ENCODE peak calls at places on chromosomes 2 and 18, in eight cellular contexts. One of them, this sample, is unnamed.

GRCh38 chr2:36965196-36965595 is 1.1 kb downstream of the STRN start:
- DNase-seq in occipital lobe: no peak
- DNase-seq in DMS53: no peak
- DNase-seq in activated CD4-positive, alpha-beta T cell treated with anti-CD3 and anti-CD28 coated beads, Interleukin-2, amount 50 U/mL, for 4 hours: no peak
- DNase-seq in T-helper 9 cell: no peak
- DNase-seq in AG04450: no peak
- DNase-seq in neural progenitor cell: no peak
- DNase-seq in activated effector memory CD4-positive, alpha-beta T cell treated with anti-CD3 and anti-CD28 coated beads, Interleukin-2, amount 50 U/mL, for 16 hours: no peak
- DNase-seq in this sample: no peak

GRCh38 chr2:100041385-100041784 is 101.0 kb downstream of the AFF3 start:
- DNase-seq in occipital lobe: no peak
- DNase-seq in DMS53: no peak
- DNase-seq in activated CD4-positive, alpha-beta T cell treated with anti-CD3 and anti-CD28 coated beads, Interleukin-2, amount 50 U/mL, for 4 hours: no peak
- DNase-seq in T-helper 9 cell: no peak
- DNase-seq in AG04450: no peak
- DNase-seq in neural progenitor cell: no peak
- DNase-seq in activated effector memory CD4-positive, alpha-beta T cell treated with anti-CD3 and anti-CD28 coated beads, Interleukin-2, amount 50 U/mL, for 16 hours: no peak
- DNase-seq in this sample: no peak

GRCh38 chr2:127859712-127860085 is 1.7 kb upstream of the POLR2D start:
- DNase-seq in occipital lobe: no peak
- DNase-seq in DMS53: peak; percentile 88
- DNase-seq in activated CD4-positive, alpha-beta T cell treated with anti-CD3 and anti-CD28 coated beads, Interleukin-2, amount 50 U/mL, for 4 hours: peak; percentile 66
- DNase-seq in T-helper 9 cell: peak; percentile 57
- DNase-seq in AG04450: no peak
- DNase-seq in neural progenitor cell: peak; percentile 87
- DNase-seq in activated effector memory CD4-positive, alpha-beta T cell treated with anti-CD3 and anti-CD28 coated beads, Interleukin-2, amount 50 U/mL, for 16 hours: peak; percentile 87
- DNase-seq in this sample: peak; percentile 42

GRCh38 chr2:230778350-230779140 is 65.9 kb downstream of the CAB39 start:
- DNase-seq in occipital lobe: no peak
- DNase-seq in DMS53: no peak
- DNase-seq in activated CD4-positive, alpha-beta T cell treated with anti-CD3 and anti-CD28 coated beads, Interleukin-2, amount 50 U/mL, for 4 hours: no peak
- DNase-seq in T-helper 9 cell: no peak
- DNase-seq in AG04450: no peak
- DNase-seq in neural progenitor cell: no peak
- DNase-seq in activated effector memory CD4-positive, alpha-beta T cell treated with anti-CD3 and anti-CD28 coated beads, Interleukin-2, amount 50 U/mL, for 16 hours: no peak
- DNase-seq in this sample: no peak

GRCh38 chr2:10122500-10123280 is at the start of gene RRM2:
- DNase-seq in occipital lobe: peak; percentile 85
- DNase-seq in DMS53: peak; percentile 97
- DNase-seq in activated CD4-positive, alpha-beta T cell treated with anti-CD3 and anti-CD28 coated beads, Interleukin-2, amount 50 U/mL, for 4 hours: peak; percentile 84
- DNase-seq in T-helper 9 cell: peak; percentile 74
- DNase-seq in AG04450: peak; percentile 51
- DNase-seq in neural progenitor cell: peak; percentile 98
- DNase-seq in activated effector memory CD4-positive, alpha-beta T cell treated with anti-CD3 and anti-CD28 coated beads, Interleukin-2, amount 50 U/mL, for 16 hours: peak; percentile 96
- DNase-seq in this sample: peak; percentile 97

GRCh38 chr2:176398783-176399182 is 129.5 kb downstream of the MTX2 start:
- DNase-seq in occipital lobe: no peak
- DNase-seq in DMS53: no peak
- DNase-seq in activated CD4-positive, alpha-beta T cell treated with anti-CD3 and anti-CD28 coated beads, Interleukin-2, amount 50 U/mL, for 4 hours: no peak
- DNase-seq in T-helper 9 cell: no peak
- DNase-seq in AG04450: no peak
- DNase-seq in neural progenitor cell: no peak
- DNase-seq in activated effector memory CD4-positive, alpha-beta T cell treated with anti-CD3 and anti-CD28 coated beads, Interleukin-2, amount 50 U/mL, for 16 hours: no peak
- DNase-seq in this sample: no peak

GRCh38 chr18:48514786-48515185 is 24.0 kb upstream of the CTIF start:
- DNase-seq in occipital lobe: peak; percentile 62
- DNase-seq in DMS53: no peak
- DNase-seq in activated CD4-positive, alpha-beta T cell treated with anti-CD3 and anti-CD28 coated beads, Interleukin-2, amount 50 U/mL, for 4 hours: no peak
- DNase-seq in T-helper 9 cell: no peak
- DNase-seq in AG04450: no peak
- DNase-seq in neural progenitor cell: peak; percentile 13
- DNase-seq in activated effector memory CD4-positive, alpha-beta T cell treated with anti-CD3 and anti-CD28 coated beads, Interleukin-2, amount 50 U/mL, for 16 hours: no peak
- DNase-seq in this sample: no peak

GRCh38 chr2:50346104-50346503 is 685.8 kb downstream of the NRXN1 start:
- DNase-seq in occipital lobe: no peak
- DNase-seq in DMS53: no peak
- DNase-seq in activated CD4-positive, alpha-beta T cell treated with anti-CD3 and anti-CD28 coated beads, Interleukin-2, amount 50 U/mL, for 4 hours: no peak
- DNase-seq in T-helper 9 cell: no peak
- DNase-seq in AG04450: no peak
- DNase-seq in neural progenitor cell: peak; percentile 79
- DNase-seq in activated effector memory CD4-positive, alpha-beta T cell treated with anti-CD3 and anti-CD28 coated beads, Interleukin-2, amount 50 U/mL, for 16 hours: no peak
- DNase-seq in this sample: peak; percentile 53

GRCh38 chr18:77560334-77560970 is 310.8 kb downstream of the GALR1 start:
- DNase-seq in occipital lobe: no peak
- DNase-seq in DMS53: no peak
- DNase-seq in activated CD4-positive, alpha-beta T cell treated with anti-CD3 and anti-CD28 coated beads, Interleukin-2, amount 50 U/mL, for 4 hours: no peak
- DNase-seq in T-helper 9 cell: no peak
- DNase-seq in AG04450: no peak
- DNase-seq in neural progenitor cell: no peak
- DNase-seq in activated effector memory CD4-positive, alpha-beta T cell treated with anti-CD3 and anti-CD28 coated beads, Interleukin-2, amount 50 U/mL, for 16 hours: no peak
- DNase-seq in this sample: peak; percentile 42

GRCh38 chr18:6746386-6746960 is 17.0 kb downstream of the ARHGAP28 start:
- DNase-seq in occipital lobe: no peak
- DNase-seq in DMS53: peak; percentile 48
- DNase-seq in activated CD4-positive, alpha-beta T cell treated with anti-CD3 and anti-CD28 coated beads, Interleukin-2, amount 50 U/mL, for 4 hours: no peak
- DNase-seq in T-helper 9 cell: no peak
- DNase-seq in AG04450: no peak
- DNase-seq in neural progenitor cell: no peak
- DNase-seq in activated effector memory CD4-positive, alpha-beta T cell treated with anti-CD3 and anti-CD28 coated beads, Interleukin-2, amount 50 U/mL, for 16 hours: no peak
- DNase-seq in this sample: no peak

GRCh38 chr2:30584116-30584515 is 137.1 kb downstream of the LCLAT1 start:
- DNase-seq in occipital lobe: no peak
- DNase-seq in DMS53: no peak
- DNase-seq in activated CD4-positive, alpha-beta T cell treated with anti-CD3 and anti-CD28 coated beads, Interleukin-2, amount 50 U/mL, for 4 hours: no peak
- DNase-seq in T-helper 9 cell: no peak
- DNase-seq in AG04450: no peak
- DNase-seq in neural progenitor cell: no peak
- DNase-seq in activated effector memory CD4-positive, alpha-beta T cell treated with anti-CD3 and anti-CD28 coated beads, Interleukin-2, amount 50 U/mL, for 16 hours: no peak
- DNase-seq in this sample: no peak

GRCh38 chr18:55811964-55812363 is 224.0 kb upstream of the TCF4 start:
- DNase-seq in occipital lobe: no peak
- DNase-seq in DMS53: peak; percentile 50
- DNase-seq in activated CD4-positive, alpha-beta T cell treated with anti-CD3 and anti-CD28 coated beads, Interleukin-2, amount 50 U/mL, for 4 hours: no peak
- DNase-seq in T-helper 9 cell: no peak
- DNase-seq in AG04450: no peak
- DNase-seq in neural progenitor cell: no peak
- DNase-seq in activated effector memory CD4-positive, alpha-beta T cell treated with anti-CD3 and anti-CD28 coated beads, Interleukin-2, amount 50 U/mL, for 16 hours: no peak
- DNase-seq in this sample: no peak

GRCh38 chr18:21163647-21164625 is 52.3 kb upstream of the ROCK1 start:
- DNase-seq in occipital lobe: no peak
- DNase-seq in DMS53: no peak
- DNase-seq in activated CD4-positive, alpha-beta T cell treated with anti-CD3 and anti-CD28 coated beads, Interleukin-2, amount 50 U/mL, for 4 hours: no peak
- DNase-seq in T-helper 9 cell: no peak
- DNase-seq in AG04450: peak; percentile 80
- DNase-seq in neural progenitor cell: no peak
- DNase-seq in activated effector memory CD4-positive, alpha-beta T cell treated with anti-CD3 and anti-CD28 coated beads, Interleukin-2, amount 50 U/mL, for 16 hours: no peak
- DNase-seq in this sample: no peak

GRCh38 chr2:149146876-149147275 is 108.4 kb downstream of the LYPD6B start:
- DNase-seq in occipital lobe: no peak
- DNase-seq in DMS53: no peak
- DNase-seq in activated CD4-positive, alpha-beta T cell treated with anti-CD3 and anti-CD28 coated beads, Interleukin-2, amount 50 U/mL, for 4 hours: no peak
- DNase-seq in T-helper 9 cell: no peak
- DNase-seq in AG04450: no peak
- DNase-seq in neural progenitor cell: no peak
- DNase-seq in activated effector memory CD4-positive, alpha-beta T cell treated with anti-CD3 and anti-CD28 coated beads, Interleukin-2, amount 50 U/mL, for 16 hours: no peak
- DNase-seq in this sample: no peak

GRCh38 chr2:234038076-234038802 is 12.3 kb upstream of the SPP2 start:
- DNase-seq in occipital lobe: no peak
- DNase-seq in DMS53: no peak
- DNase-seq in activated CD4-positive, alpha-beta T cell treated with anti-CD3 and anti-CD28 coated beads, Interleukin-2, amount 50 U/mL, for 4 hours: no peak
- DNase-seq in T-helper 9 cell: no peak
- DNase-seq in AG04450: no peak
- DNase-seq in neural progenitor cell: no peak
- DNase-seq in activated effector memory CD4-positive, alpha-beta T cell treated with anti-CD3 and anti-CD28 coated beads, Interleukin-2, amount 50 U/mL, for 16 hours: no peak
- DNase-seq in this sample: no peak

This sample was measured in glutamatergic neuron.